ENCODE peak calls at places on chromosome 13, in seven cellular contexts. One of them, this sample, is unnamed.
A peak's percentile ranks its signal among the peaks of the same experiment; 100 is the strongest.

GRCh38 chr13:96020155-96020575 is 33.0 kb downstream of the UGGT2 start:
- DNase-seq in esophagus squamous epithelium: no peak
- DNase-seq in fibroblast of lung: peak; percentile 80
- DNase-seq in left lung: no peak
- DNase-seq in H1: no peak
- DNase-seq in spleen: no peak
- DNase-seq in cardiac muscle cell: peak; percentile 84
- DNase-seq in this sample: peak; percentile 55

GRCh38 chr13:62687727-62688126 is 1272.1 kb upstream of the PCDH20 start:
- DNase-seq in esophagus squamous epithelium: no peak
- DNase-seq in fibroblast of lung: no peak
- DNase-seq in left lung: no peak
- DNase-seq in H1: no peak
- DNase-seq in spleen: no peak
- DNase-seq in cardiac muscle cell: no peak
- DNase-seq in this sample: no peak

GRCh38 chr13:110529522-110530311 is 31.8 kb downstream of the RAB20 start:
- DNase-seq in esophagus squamous epithelium: no peak
- DNase-seq in fibroblast of lung: no peak
- DNase-seq in left lung: peak; percentile 29
- DNase-seq in H1: no peak
- DNase-seq in spleen: peak; percentile 6
- DNase-seq in cardiac muscle cell: no peak
- DNase-seq in this sample: no peak

GRCh38 chr13:19713186-19713965 is 69.4 kb downstream of the PSPC1 start:
- DNase-seq in esophagus squamous epithelium: no peak
- DNase-seq in fibroblast of lung: peak; percentile 83
- DNase-seq in left lung: no peak
- DNase-seq in H1: no peak
- DNase-seq in spleen: no peak
- DNase-seq in cardiac muscle cell: peak; percentile 72
- DNase-seq in this sample: no peak

GRCh38 chr13:30049692-30050091 is 199.3 kb upstream of the UBL3 start:
- DNase-seq in esophagus squamous epithelium: no peak
- DNase-seq in fibroblast of lung: no peak
- DNase-seq in left lung: no peak
- DNase-seq in H1: no peak
- DNase-seq in spleen: no peak
- DNase-seq in cardiac muscle cell: no peak
- DNase-seq in this sample: no peak

GRCh38 chr13:25686831-25687495 is 315.2 kb downstream of the ATP8A2 start:
- DNase-seq in esophagus squamous epithelium: no peak
- DNase-seq in fibroblast of lung: no peak
- DNase-seq in left lung: no peak
- DNase-seq in H1: no peak
- DNase-seq in spleen: no peak
- DNase-seq in cardiac muscle cell: no peak
- DNase-seq in this sample: peak; percentile 28

GRCh38 chr13:37476874-37477273 is 121.7 kb downstream of the POSTN start:
- DNase-seq in esophagus squamous epithelium: no peak
- DNase-seq in fibroblast of lung: peak; percentile 33
- DNase-seq in left lung: no peak
- DNase-seq in H1: no peak
- DNase-seq in spleen: no peak
- DNase-seq in cardiac muscle cell: peak; percentile 15
- DNase-seq in this sample: no peak

GRCh38 chr13:49539313-49539712 is 43.6 kb downstream of the PHF11 start:
- DNase-seq in esophagus squamous epithelium: no peak
- DNase-seq in fibroblast of lung: no peak
- DNase-seq in left lung: no peak
- DNase-seq in H1: no peak
- DNase-seq in spleen: no peak
- DNase-seq in cardiac muscle cell: no peak
- DNase-seq in this sample: no peak

GRCh38 chr13:104937881-104938280 is 1597.6 kb downstream of the EFNB2 start:
- DNase-seq in esophagus squamous epithelium: no peak
- DNase-seq in fibroblast of lung: no peak
- DNase-seq in left lung: no peak
- DNase-seq in H1: no peak
- DNase-seq in spleen: no peak
- DNase-seq in cardiac muscle cell: no peak
- DNase-seq in this sample: no peak

GRCh38 chr13:42815686-42816085 is 34.3 kb downstream of the FAM216B start:
- DNase-seq in esophagus squamous epithelium: no peak
- DNase-seq in fibroblast of lung: peak; percentile 47
- DNase-seq in left lung: no peak
- DNase-seq in H1: no peak
- DNase-seq in spleen: no peak
- DNase-seq in cardiac muscle cell: peak; percentile 53
- DNase-seq in this sample: no peak

GRCh38 chr13:80716610-80717081 is 375.7 kb upstream of the SPRY2 start:
- DNase-seq in esophagus squamous epithelium: no peak
- DNase-seq in fibroblast of lung: peak; percentile 95
- DNase-seq in left lung: no peak
- DNase-seq in H1: no peak
- DNase-seq in spleen: peak; percentile 29
- DNase-seq in cardiac muscle cell: peak; percentile 83
- DNase-seq in this sample: no peak

GRCh38 chr13:74210693-74211393 is 76.6 kb upstream of the KLF12 start:
- DNase-seq in esophagus squamous epithelium: no peak
- DNase-seq in fibroblast of lung: peak; percentile 93
- DNase-seq in left lung: no peak
- DNase-seq in H1: no peak
- DNase-seq in spleen: no peak
- DNase-seq in cardiac muscle cell: peak; percentile 95
- DNase-seq in this sample: no peak

GRCh38 chr13:102033719-102034446 is 368.0 kb downstream of the FGF14 start:
- DNase-seq in esophagus squamous epithelium: no peak
- DNase-seq in fibroblast of lung: no peak
- DNase-seq in left lung: no peak
- DNase-seq in H1: no peak
- DNase-seq in spleen: no peak
- DNase-seq in cardiac muscle cell: no peak
- DNase-seq in this sample: no peak

GRCh38 chr13:59182241-59182640 is 981.5 kb downstream of the DIAPH3 start:
- DNase-seq in esophagus squamous epithelium: no peak
- DNase-seq in fibroblast of lung: no peak
- DNase-seq in left lung: no peak
- DNase-seq in H1: no peak
- DNase-seq in spleen: no peak
- DNase-seq in cardiac muscle cell: no peak
- DNase-seq in this sample: no peak

GRCh38 chr13:107835339-107836018 is 379.9 kb downstream of the LIG4 start:
- DNase-seq in esophagus squamous epithelium: no peak
- DNase-seq in fibroblast of lung: peak; percentile 74
- DNase-seq in left lung: no peak
- DNase-seq in H1: no peak
- DNase-seq in spleen: no peak
- DNase-seq in cardiac muscle cell: peak; percentile 63
- DNase-seq in this sample: no peak

GRCh38 chr13:94825507-94825906 is 113.2 kb upstream of the SOX21 start:
- DNase-seq in esophagus squamous epithelium: no peak
- DNase-seq in fibroblast of lung: peak; percentile 72
- DNase-seq in left lung: peak; percentile 40
- DNase-seq in H1: peak; percentile 86
- DNase-seq in spleen: no peak
- DNase-seq in cardiac muscle cell: peak; percentile 88
- DNase-seq in this sample: peak; percentile 28

GRCh38 chr13:40563350-40564125 is 102.9 kb downstream of the FOXO1 start:
- DNase-seq in esophagus squamous epithelium: no peak
- DNase-seq in fibroblast of lung: peak; percentile 58
- DNase-seq in left lung: no peak
- DNase-seq in H1: no peak
- DNase-seq in spleen: no peak
- DNase-seq in cardiac muscle cell: peak; percentile 81
- DNase-seq in this sample: no peak

GRCh38 chr13:110885966-110886365 is 28.9 kb downstream of the ANKRD10 start:
- DNase-seq in esophagus squamous epithelium: no peak
- DNase-seq in fibroblast of lung: no peak
- DNase-seq in left lung: no peak
- DNase-seq in H1: no peak
- DNase-seq in spleen: no peak
- DNase-seq in cardiac muscle cell: no peak
- DNase-seq in this sample: no peak

GRCh38 chr13:110347535-110348308 is 40.6 kb downstream of the COL4A2 start:
- DNase-seq in esophagus squamous epithelium: no peak
- DNase-seq in fibroblast of lung: peak; percentile 68
- DNase-seq in left lung: no peak
- DNase-seq in H1: no peak
- DNase-seq in spleen: no peak
- DNase-seq in cardiac muscle cell: peak; percentile 93
- DNase-seq in this sample: no peak

GRCh38 chr13:114101831-114102520 is 30.4 kb downstream of the RASA3 start:
- DNase-seq in esophagus squamous epithelium: no peak
- DNase-seq in fibroblast of lung: no peak
- DNase-seq in left lung: peak; percentile 29
- DNase-seq in H1: no peak
- DNase-seq in spleen: peak; percentile 63
- DNase-seq in cardiac muscle cell: no peak
- DNase-seq in this sample: no peak
- H3K4me1 ChIP-seq in esophagus squamous epithelium: peaks cover 5% of the 10 kb centered on the region
- H3K4me1 ChIP-seq in fibroblast of lung: peaks cover 32% of the 10 kb centered on the region
- H3K4me1 ChIP-seq in left lung: peaks cover 23% of the 10 kb centered on the region
- H3K4me1 ChIP-seq in H1: peaks cover 2% of the 10 kb centered on the region
- H3K4me1 ChIP-seq in spleen: no peaks in the 10 kb centered on the region
- H3K4me1 ChIP-seq in cardiac muscle cell: peaks cover 38% of the 10 kb centered on the region
- H3K4me1 ChIP-seq in this sample: no peaks in the 10 kb centered on the region

GRCh38 chr13:113226873-113227272 is 17.5 kb downstream of the CUL4A start:
- DNase-seq in esophagus squamous epithelium: no peak
- DNase-seq in fibroblast of lung: peak; percentile 47
- DNase-seq in left lung: no peak
- DNase-seq in H1: no peak
- DNase-seq in spleen: peak; percentile 30
- DNase-seq in cardiac muscle cell: no peak
- DNase-seq in this sample: no peak
- H3K36me3 ChIP-seq in esophagus squamous epithelium: no peaks in the 10 kb centered on the region
- H3K36me3 ChIP-seq in fibroblast of lung: peaks cover 32% of the 10 kb centered on the region
- H3K36me3 ChIP-seq in left lung: peaks cover 100% of the 10 kb centered on the region
- H3K36me3 ChIP-seq in H1: peaks cover 46% of the 10 kb centered on the region
- H3K36me3 ChIP-seq in spleen: no peaks in the 10 kb centered on the region
- H3K36me3 ChIP-seq in cardiac muscle cell: peaks cover 29% of the 10 kb centered on the region
- H3K36me3 ChIP-seq in this sample: no peaks in the 10 kb centered on the region

GRCh38 chr13:35840991-35841604 is 290.1 kb downstream of the DCLK1 start:
- DNase-seq in esophagus squamous epithelium: no peak
- DNase-seq in fibroblast of lung: no peak
- DNase-seq in left lung: no peak
- DNase-seq in H1: no peak
- DNase-seq in spleen: no peak
- DNase-seq in cardiac muscle cell: no peak
- DNase-seq in this sample: no peak
- TF ChIP-seq CTCF in esophagus squamous epithelium: no peak
- TF ChIP-seq CTCF in fibroblast of lung: no peak
- TF ChIP-seq CTCF in left lung: no peak
- TF ChIP-seq CTCF in H1: no peak
- TF ChIP-seq CTCF in spleen: no peak
- TF ChIP-seq CTCF in cardiac muscle cell: no peak
- TF ChIP-seq CTCF in this sample: no peak

DNA sequence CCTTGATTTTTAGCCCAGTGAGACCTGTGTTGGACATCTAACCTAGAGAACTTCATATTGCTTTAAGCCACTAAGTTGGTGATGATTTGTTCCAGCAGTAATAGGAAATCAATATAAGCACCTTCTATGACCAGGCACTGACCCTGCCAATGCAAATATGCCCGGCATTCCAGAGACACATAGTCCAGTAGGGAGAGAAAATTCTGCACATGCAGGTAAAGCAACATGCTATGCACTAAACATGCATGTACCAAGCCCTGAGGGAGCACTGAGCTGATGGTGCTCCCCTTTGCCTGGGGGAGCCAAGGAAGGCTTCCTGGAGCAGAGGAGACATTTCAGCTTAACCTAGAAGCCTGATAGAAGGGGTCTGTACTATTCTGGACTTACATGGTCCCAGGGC is 40.4 kb upstream of the C13orf42 start:
- DNase-seq in esophagus squamous epithelium: no peak
- DNase-seq in fibroblast of lung: no peak
- DNase-seq in left lung: no peak
- DNase-seq in H1: no peak
- DNase-seq in spleen: no peak
- DNase-seq in cardiac muscle cell: no peak
- DNase-seq in this sample: no peak
- H3K4me1 ChIP-seq in esophagus squamous epithelium: no peaks in the 10 kb centered on the region
- H3K4me1 ChIP-seq in fibroblast of lung: no peaks in the 10 kb centered on the region
- H3K4me1 ChIP-seq in left lung: peaks cover 6% of the 10 kb centered on the region
- H3K4me1 ChIP-seq in H1: peaks cover 21% of the 10 kb centered on the region
- H3K4me1 ChIP-seq in spleen: peaks cover 10% of the 10 kb centered on the region
- H3K4me1 ChIP-seq in cardiac muscle cell: peaks cover 3% of the 10 kb centered on the region
- H3K4me1 ChIP-seq in this sample: no peaks in the 10 kb centered on the region